ENCODE peak calls at places on chromosomes 1 and 21, in four cellular contexts. G is T1000, S is ELR, M is EL. C is an unnamed sample.

GRCh38 chr1:186213225-186213607 is 161.8 kb downstream of the TPR start:
- DNase-seq in G (no peak), S (no peak), M (no peak), C (no peak)

GRCh38 chr1:147169840-147170674 is 2.2 kb downstream of the PRKAB2 start:
- DNase-seq in G (no peak), S (peak), M (no peak), C (no peak)

GRCh38 chr1:183191833-183192232 is 5.8 kb downstream of the LAMC2 start:
- DNase-seq in G (no peak), S (peak), M (peak), C (no peak)

GRCh38 chr1:244755673-244756072 is 79.8 kb upstream of the COX20 start:
- DNase-seq in G (no peak), S (no peak), M (no peak), C (no peak)

GRCh38 chr1:84422909-84423308 is 24.6 kb downstream of the DNASE2B start:
- DNase-seq in G (no peak), S (no peak), M (no peak), C (no peak)

GRCh38 chr1:44594871-44595735 is 79.2 kb downstream of the TMEM53 start:
- DNase-seq in G (peak), S (peak), M (peak), C (peak)

GRCh38 chr1:89069955-89070354 is 4.9 kb upstream of the GBP1 start:
- DNase-seq in G (no peak), S (no peak), M (peak), C (no peak)

GRCh38 chr1:156293098-156293434 is 2.4 kb downstream of the GLMP start:
- DNase-seq in G (no peak), S (no peak), M (no peak), C (no peak)

GRCh38 chr1:154430903-154431302 is 25.8 kb downstream of the IL6R start:
- DNase-seq in G (no peak), S (peak), M (peak), C (no peak)

GRCh38 chr1:185483647-185484450 is 166.8 kb upstream of the IVNS1ABP start:
- DNase-seq in G (peak), S (peak), M (peak), C (no peak)

GRCh38 chr1:6627841-6628545 is 3.3 kb downstream of the THAP3 start:
- DNase-seq in G (no peak), S (no peak), M (no peak), C (no peak)

GRCh38 chr1:54287176-54287650 is 87.2 kb downstream of the MRPL37 start:
- DNase-seq in G (peak), S (peak), M (peak), C (no peak)

GRCh38 chr1:105626276-105626987 is 1430.0 kb upstream of the PRMT6 start:
- DNase-seq in G (no peak), S (no peak), M (no peak), C (no peak)

GRCh38 chr1:153629971-153630370 is 1.7 kb downstream of the S100A1 start:
- DNase-seq in G (no peak), S (no peak), M (no peak), C (no peak)

GRCh38 chr1:245448858-245449534 is 294.2 kb downstream of the KIF26B start:
- DNase-seq in G (no peak), S (no peak), M (no peak), C (no peak)

GRCh38 chr1:208775841-208776240 is 531.7 kb upstream of the PLXNA2 start:
- DNase-seq in G (no peak), S (no peak), M (no peak), C (no peak)

GRCh38 chr1:102858695-102859094 is 249.6 kb downstream of the COL11A1 start:
- DNase-seq in G (no peak), S (peak), M (peak), C (no peak)

GRCh38 chr1:78155121-78155520 is 109.4 kb downstream of the GIPC2 start:
- DNase-seq in G (no peak), S (no peak), M (no peak), C (no peak)

GRCh38 chr21:46096596-46096981 is 1.3 kb upstream of the COL6A2 start:
- DNase-seq in G (no peak), S (no peak), M (no peak), C (no peak)

GRCh38 chr1:93673159-93673657 is 8.4 kb downstream of the BCAR3 start:
- DNase-seq in G (no peak), S (no peak), M (no peak), C (no peak)

GRCh38 chr1:203282720-203283542 is 22.4 kb upstream of the BTG2 start:
- DNase-seq in G (no peak), S (no peak), M (no peak), C (no peak)

GRCh38 chr1:151968058-151968457 is 25.6 kb downstream of the S100A10 start:
- DNase-seq in G (peak), S (peak), M (peak), C (no peak)

GRCh38 chr1:54488831-54489626 is 59.0 kb upstream of the ACOT11 start:
- DNase-seq in G (peak), S (peak), M (peak), C (peak)

GRCh38 chr1:237679687-237680086 is 211.0 kb downstream of the ZP4 start:
- DNase-seq in G (no peak), S (no peak), M (no peak), C (no peak)

GRCh38 chr1:206955476-206956312 is 9.4 kb upstream of the PIGR start:
- DNase-seq in G (no peak), S (no peak), M (no peak), C (no peak)

GRCh38 chr1:223712856-223713494 is 636 bp downstream of the CAPN2 start:
- DNase-seq in G (no peak), S (no peak), M (peak), C (no peak)

GRCh38 chr1:109880961-109881894 is 29.4 kb upstream of the CSF1 start:
- DNase-seq in G (no peak), S (no peak), M (no peak), C (no peak)

GRCh38 chr1:161258439-161259386 is at the start of gene PCP4L1:
- DNase-seq in G (no peak), S (peak), M (peak), C (peak)

GRCh38 chr1:87327362-87328120 is 1.1 kb upstream of the LMO4 start:
- DNase-seq in G (no peak), S (no peak), M (no peak), C (no peak)